ENCODE peak calls at places on chromosomes 12 and 14, in four cellular contexts. T, Q, H and K are unnamed samples.

GRCh38 chr14:73757876-73758391 is 43.8 kb upstream of the PNMA1 start:
- DNase-seq in H (no peak), Q (no peak), T (no peak), K (no peak)

GRCh38 chr12:68317047-68317667 is 15.0 kb downstream of the MDM1 start:
- DNase-seq in T (peak), Q (peak), H (peak), K (peak)

GRCh38 chr12:18502422-18502821 is 235.4 kb downstream of the PLCZ1 start:
- DNase-seq in H (no peak), T (no peak), Q (no peak), K (no peak)

GRCh38 chr14:21203470-21204166 is 47.8 kb upstream of the OR5AU1 start:
- DNase-seq in Q (no peak), T (no peak), H (no peak), K (no peak)

GRCh38 chr14:23561873-23562821 is 5.4 kb downstream of the AP1G2 start:
- DNase-seq in T (no peak), Q (no peak), H (no peak), K (no peak)

GRCh38 chr14:41830679-41831078 is 224.0 kb downstream of the LRFN5 start:
- DNase-seq in T (no peak), H (no peak), Q (no peak), K (no peak)

GRCh38 chr12:72282721-72283120 is 10.6 kb downstream of the TRHDE start:
- DNase-seq in H (no peak), T (no peak), Q (no peak), K (no peak)

GRCh38 chr14:50658203-50658602 is 9.9 kb downstream of the SAV1 start:
- DNase-seq in Q (no peak), H (no peak), T (no peak), K (peak)

GRCh38 chr14:72663076-72663487 is 230.8 kb downstream of the DPF3 start:
- DNase-seq in T (no peak), H (no peak), Q (no peak), K (no peak)

GRCh38 chr12:94704452-94704871 is 54.1 kb upstream of the TMCC3 start:
- DNase-seq in T (peak), H (no peak), Q (no peak), K (peak)

GRCh38 chr12:90945070-90945649 is 9.8 kb downstream of the CCER1 start:
- DNase-seq in T (no peak), H (peak), Q (no peak), K (no peak)

GRCh38 chr14:32986791-32987545 is 48.3 kb downstream of the NPAS3 start:
- DNase-seq in Q (no peak), T (no peak), H (no peak), K (peak)

GRCh38 chr12:111645433-111645832 is 40.3 kb downstream of the BRAP start:
- DNase-seq in H (no peak), Q (no peak), T (no peak), K (no peak)

GRCh38 chr12:119528241-119528640 is 65.3 kb upstream of the TMEM233 start:
- DNase-seq in H (peak), T (no peak), Q (no peak), K (no peak)

GRCh38 chr14:38211258-38211735 is 3.6 kb downstream of the SSTR1 start:
- DNase-seq in H (no peak), T (no peak), Q (no peak), K (no peak)

GRCh38 chr14:22982477-22983245 is at the start of gene AJUBA:
- DNase-seq in T (peak), H (peak), Q (peak), K (peak)

GRCh38 chr14:29035129-29035528 is 268.5 kb downstream of the FOXG1 start:
- DNase-seq in Q (no peak), H (no peak), T (no peak), K (no peak)

GRCh38 chr12:50185496-50185895 is 18.3 kb upstream of the CERS5 start:
- DNase-seq in T (no peak), Q (no peak), H (no peak), K (no peak)

GRCh38 chr12:131619736-131620506 is 91.0 kb upstream of the SFSWAP start:
- DNase-seq in Q (no peak), T (no peak), H (no peak), K (no peak)

GRCh38 chr14:73627033-73627432 is 14.7 kb downstream of the ACOT6 start:
- DNase-seq in T (no peak), Q (no peak), H (no peak), K (no peak)

GRCh38 chr14:57009585-57010515 is 199.6 kb upstream of the OTX2 start:
- DNase-seq in H (no peak), Q (no peak), T (no peak), K (no peak)

GRCh38 chr12:16454481-16454880 is 107.0 kb downstream of the MGST1 start:
- DNase-seq in Q (no peak), T (no peak), H (no peak), K (no peak)

GRCh38 chr14:101109981-101110728 is 206.6 kb upstream of the RTL1 start:
- DNase-seq in Q (no peak), T (no peak), H (no peak), K (no peak)

GRCh38 chr14:68509188-68509953 is 283.5 kb downstream of the ZFP36L1 start:
- DNase-seq in Q (no peak), H (no peak), T (no peak), K (no peak)

GRCh38 chr12:79897617-79898016 is 37.3 kb downstream of the PPP1R12A start:
- DNase-seq in T (no peak), Q (no peak), H (no peak), K (peak)

GRCh38 chr14:104545151-104545931 is 34.2 kb upstream of the C14orf180 start:
- DNase-seq in Q (peak), T (no peak), H (no peak), K (no peak)

GRCh38 chr14:88605594-88605993 is 42.8 kb downstream of the ZC3H14 start:
- DNase-seq in T (no peak), H (no peak), Q (no peak), K (no peak)

GRCh38 chr12:82359115-82359478 is 768 bp downstream of the METTL25 start:
- DNase-seq in T (peak), H (peak), Q (no peak), K (no peak)

GRCh38 chr14:99601301-99601945 is 2.6 kb downstream of the CCDC85C start:
- DNase-seq in H (no peak), T (no peak), Q (no peak), K (peak)

GRCh38 chr14:99667821-99668220 is 16.3 kb upstream of the CYP46A1 start:
- DNase-seq in T (no peak), H (peak), Q (no peak), K (no peak)

GRCh38 chr12:65960820-65961691 is 136.8 kb downstream of the HMGA2 start:
- DNase-seq in Q (no peak), H (no peak), T (no peak), K (peak)

GRCh38 chr12:40469736-40470135 is 222.5 kb upstream of the CNTN1 start:
- DNase-seq in Q (no peak), H (no peak), T (no peak), K (no peak)

GRCh38 chr12:104971276-104971675 is 13.2 kb upstream of the SLC41A2 start:
- DNase-seq in T (no peak), H (no peak), Q (no peak), K (no peak)

GRCh38 chr14:61557854-61558253 is 137.5 kb upstream of the HIF1A start:
- DNase-seq in H (no peak), Q (no peak), T (no peak), K (no peak)

GRCh38 chr14:106845286-106846087 is 1319.1 kb downstream of the TMEM121 start:
- DNase-seq in T (peak), H (peak), Q (no peak), K (no peak)

GRCh38 chr12:88111074-88111652 is 30.7 kb downstream of the CEP290 start:
- DNase-seq in H (peak), T (no peak), Q (no peak), K (peak)

GRCh38 chr12:14399871-14400270 is 34.4 kb downstream of the ATF7IP start:
- DNase-seq in T (no peak), H (no peak), Q (no peak), K (no peak)

GRCh38 chr12:42759622-42760273 is 170.2 kb upstream of the PRICKLE1 start:
- DNase-seq in Q (peak), T (peak), H (no peak), K (peak)

GRCh38 chr12:130087222-130087621 is 75.0 kb upstream of the FZD10 start:
- DNase-seq in Q (no peak), H (no peak), T (no peak), K (no peak)

GRCh38 chr14:102524026-102524450 is 14.5 kb upstream of the ANKRD9 start:
- DNase-seq in T (no peak), H (no peak), Q (no peak), K (no peak)
- H3K4me3 ChIP-seq in T (peak), H (no peak), Q (peak), K (peak)

GRCh38 chr12:48981757-48982157 is 3.6 kb downstream of the WNT1 start:
- DNase-seq in T (no peak), Q (no peak), H (no peak), K (no peak)

GRCh38 chr12:48978741-48979601 is 849 bp downstream of the WNT1 start:
- DNase-seq in H (no peak), T (no peak), Q (no peak), K (no peak)

GRCh38 chr12:48979602-48980388 is 1.7 kb downstream of the WNT1 start:
- DNase-seq in Q (no peak), T (no peak), H (peak), K (no peak)

GRCh38 chr12:48980953-48981756 is 3.0 kb downstream of the WNT1 start:
- DNase-seq in Q (no peak), T (no peak), H (peak), K (no peak)

GRCh38 chr12:48980389-48980952 is 2.3 kb downstream of the WNT1 start:
- DNase-seq in Q (no peak), H (peak), T (no peak), K (no peak)
- TF ChIP-seq CTCF in Q (peak), H (peak), T (no peak), K (no peak)

DNA sequence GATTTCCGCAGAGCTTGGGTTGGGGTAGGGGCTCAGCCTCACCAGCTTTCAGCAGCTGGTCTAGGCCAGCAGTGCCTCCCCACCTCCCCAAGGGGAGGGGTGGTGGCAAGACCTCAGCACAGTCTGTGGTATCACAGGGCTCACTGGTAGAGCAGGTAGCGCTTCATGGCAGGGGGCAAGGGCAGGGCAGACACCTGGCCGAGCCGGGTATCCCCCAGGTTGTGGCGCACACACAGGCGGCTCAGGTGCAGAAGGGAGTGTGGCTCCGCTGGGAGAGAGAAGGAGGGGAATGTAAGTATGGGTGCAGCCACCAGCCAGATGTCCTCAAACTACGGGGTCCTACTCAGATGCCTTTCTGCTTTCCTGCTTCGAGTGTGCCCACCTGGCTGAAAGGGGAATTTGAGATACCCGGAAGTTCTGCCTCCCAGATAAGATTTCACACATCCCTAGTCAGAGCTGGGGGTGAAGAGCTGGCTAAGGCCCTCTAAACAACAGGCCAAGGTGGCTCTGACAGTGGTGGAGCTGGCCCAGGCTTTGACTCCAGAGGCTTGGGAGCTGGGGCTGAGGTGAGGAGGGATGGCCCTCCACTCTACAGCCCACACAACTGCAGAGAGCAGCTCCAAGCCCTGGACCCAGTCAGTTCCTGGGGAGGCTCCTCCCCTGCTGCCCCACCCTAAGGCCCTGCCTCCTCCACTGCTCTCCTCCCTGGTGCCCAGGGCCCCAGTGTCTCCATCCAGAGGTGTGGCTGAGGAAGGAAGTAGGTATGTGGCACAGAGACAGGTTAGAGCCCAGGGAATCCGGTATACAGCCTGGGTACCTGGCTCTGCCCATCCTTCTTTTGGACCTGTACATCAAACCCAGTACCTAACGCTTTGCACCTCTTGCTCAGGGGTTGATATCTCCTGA is 1.8 kb downstream of the SPSB2 start:
- DNase-seq in Q (no peak), H (peak), T (no peak), K (no peak)
- H3K4me3 ChIP-seq in Q (peak), H (no peak), T (no peak), K (no peak)

DNA sequence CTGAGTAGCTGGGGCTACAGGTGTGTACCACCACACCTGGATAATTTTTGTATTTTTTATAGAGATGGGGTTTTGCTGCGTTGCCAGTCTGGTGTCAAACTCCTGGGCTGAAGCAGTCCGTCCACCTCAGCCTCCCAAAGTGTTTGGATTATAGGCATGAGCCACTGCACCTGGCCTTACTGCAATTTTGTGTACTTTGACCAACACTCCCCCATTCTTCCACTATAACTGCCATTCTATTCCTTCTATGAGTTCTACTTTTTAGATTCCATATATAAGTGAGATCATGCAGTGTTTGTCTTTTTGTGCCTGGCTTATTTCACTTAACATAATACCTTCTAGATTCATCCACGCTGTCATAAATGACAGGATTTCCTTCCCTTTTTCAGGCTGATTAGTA is 199.1 kb downstream of the NUBPL start:
- DNase-seq in Q (no peak), H (no peak), T (no peak), K (no peak)
- TF ChIP-seq CTCF in Q (no peak), H (no peak), T (no peak), K (no peak)

DNA sequence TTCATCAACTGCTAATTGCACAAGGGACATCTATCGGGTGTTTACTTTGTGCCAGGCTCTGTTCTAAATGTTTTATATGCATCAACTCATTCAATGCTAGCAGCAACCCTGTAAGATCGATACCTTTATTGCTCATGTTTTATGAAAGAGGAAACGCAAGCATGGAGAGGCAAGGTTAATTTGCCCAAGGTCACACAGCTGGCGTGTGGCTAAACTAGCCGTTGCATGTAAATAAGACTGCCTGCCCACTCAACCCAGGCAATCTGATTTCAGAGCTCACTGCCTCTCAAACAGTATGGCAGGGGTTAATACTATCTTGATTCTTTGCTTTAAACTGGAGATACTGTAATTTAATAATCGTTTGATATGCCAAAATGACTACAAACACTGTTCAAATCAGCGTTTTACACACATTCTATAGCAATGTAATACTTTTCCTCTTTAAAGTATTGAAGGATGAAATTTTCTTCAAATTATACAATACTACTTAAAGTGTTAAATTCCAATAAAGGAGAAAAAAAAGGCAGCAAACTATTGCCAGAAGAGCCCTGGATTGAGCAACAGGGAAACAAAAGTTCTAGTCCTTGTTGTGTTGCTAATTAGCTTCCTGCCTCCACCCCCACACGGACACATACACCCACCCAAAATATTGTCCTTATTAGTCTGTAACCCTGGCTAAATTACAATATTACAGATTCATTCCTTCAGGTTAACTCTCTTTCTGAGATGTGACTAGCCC is 39.1 kb upstream of the DHRS7 start:
- DNase-seq in Q (no peak), T (no peak), H (peak), K (no peak)
- H3K4me3 ChIP-seq in Q (no peak), T (no peak), H (peak), K (no peak)